ENCODE peak calls at places on chromosomes 5 and 9, in seven cellular contexts. A, T, J, P, L, Q and H are unnamed samples.

GRCh38 chr9:237858-238345 is 23.2 kb downstream of the DOCK8 start:
- DNase-seq in A (no peak), T (no peak), J (no peak), P (no peak), L (no peak), Q (no peak), H (no peak)

GRCh38 chr9:120151806-120152205 is 428.2 kb downstream of the CDK5RAP2 start:
- DNase-seq in A (no peak), T (no peak), J (no peak), P (no peak), L (no peak), Q (no peak), H (no peak)

GRCh38 chr5:54094706-54095105 is 215.7 kb downstream of the ARL15 start:
- DNase-seq in A (no peak), T (no peak), J (no peak), P (no peak), L (no peak), Q (no peak), H (no peak)

GRCh38 chr5:150270546-150271295 is 18.9 kb downstream of the CAMK2A start:
- DNase-seq in A (no peak), T (no peak), J (no peak), P (no peak), L (no peak), Q (no peak), H (no peak)

GRCh38 chr9:4510546-4511322 is 20.5 kb downstream of the SLC1A1 start:
- DNase-seq in A (no peak), T (no peak), J (no peak), P (no peak), L (no peak), Q (no peak), H (no peak)

GRCh38 chr5:146340260-146341081 is 1.8 kb downstream of the POU4F3 start:
- DNase-seq in A (no peak), T (peak), J (peak), P (peak), L (no peak), Q (no peak), H (no peak)

GRCh38 chr5:2757563-2758311 is 6.3 kb upstream of the IRX2 start:
- DNase-seq in A (no peak), T (no peak), J (peak), P (peak), L (no peak), Q (no peak), H (no peak)

GRCh38 chr9:131609116-131609830 is 64.0 kb downstream of the PRRT1B start:
- DNase-seq in A (peak), T (no peak), J (peak), P (no peak), L (no peak), Q (no peak), H (no peak)

GRCh38 chr5:58268263-58268662 is 191.6 kb downstream of the PLK2 start:
- DNase-seq in A (no peak), T (no peak), J (no peak), P (no peak), L (no peak), Q (no peak), H (no peak)

GRCh38 chr9:101485873-101486692 is 47.6 kb upstream of the RNF20 start:
- DNase-seq in A (peak), T (no peak), J (peak), P (no peak), L (peak), Q (no peak), H (no peak)

GRCh38 chr5:67693956-67694564 is 497.5 kb upstream of the CD180 start:
- DNase-seq in A (no peak), T (no peak), J (peak), P (peak), L (no peak), Q (no peak), H (no peak)

GRCh38 chr5:149940077-149940574 is 4.5 kb downstream of the PDE6A start:
- DNase-seq in A (no peak), T (no peak), J (peak), P (no peak), L (no peak), Q (no peak), H (no peak)

GRCh38 chr5:997001-997474 is 11.6 kb upstream of the NKD2 start:
- DNase-seq in A (no peak), T (peak), J (peak), P (no peak), L (no peak), Q (no peak), H (no peak)